ENCODE peak calls at places on chromosomes 16 and 17, in ten cellular contexts. D is HS-5; F is AG09309; G is WTC11; I is astrocyte of the hippocampus; N is NCI-H510A treated with DMSO at 0.1 percent for 48 hours; A is ELR; B is stimulated activated CD8-positive, alpha-beta memory T cell treated with anti-CD3 and anti-CD28 coated beads, Interleukin-7, amount 100 ng/mL, for 1 hour; C is activated naive CD4-positive, alpha-beta T cell treated with anti-CD3 and anti-CD28 coated beads, Interleukin-2, amount 10 ng/mL, durations not matched to agents 7 days and 5 days; P is progenitor cell of endocrine pancreas. U is an unnamed sample.

GRCh38 chr16:9119795-9120194 is 28.4 kb downstream of the HAPSTR1 start:
- DNase-seq in I (peak; percentile 91), P (no peak), N (no peak), B (no peak), D (peak; percentile 89), F (peak; percentile 93), G (no peak), A (peak; percentile 54), C (no peak), U (no peak)

GRCh38 chr17:82881292-82881823 is 41.5 kb upstream of the ZNF750 start:
- DNase-seq in F (no peak), C (no peak), P (no peak), N (no peak), B (no peak), A (no peak), D (no peak), G (no peak), I (no peak), U (no peak)

GRCh38 chr16:75789237-75789636 is 62.9 kb upstream of the CPHXL start:
- DNase-seq in N (peak; percentile 52), B (no peak), P (no peak), G (no peak), I (peak; percentile 65), D (peak; percentile 53), C (no peak), F (peak; percentile 11), A (peak; percentile 62), U (peak; percentile 36)

GRCh38 chr17:33013596-33014375 is 22.1 kb downstream of the SPACA3 start:
- DNase-seq in I (no peak), D (no peak), F (no peak), N (no peak), A (no peak), G (no peak), B (no peak), C (no peak), P (no peak), U (no peak)

GRCh38 chr16:85261657-85262557 is 149.6 kb upstream of the CIBAR2 start:
- DNase-seq in B (no peak), C (no peak), F (no peak), N (no peak), P (no peak), G (no peak), I (no peak), A (no peak), D (no peak), U (no peak)

GRCh38 chr17:75654176-75654575 is 12.8 kb downstream of the RECQL5 start:
- DNase-seq in F (no peak), B (no peak), I (no peak), C (no peak), P (no peak), A (peak; percentile 39), N (no peak), D (no peak), G (no peak), U (no peak)

GRCh38 chr17:47278561-47278960 is 24.9 kb downstream of the ITGB3 start:
- DNase-seq in C (no peak), I (no peak), A (no peak), F (no peak), D (no peak), G (peak; percentile 26), B (no peak), N (no peak), P (no peak), U (no peak)

GRCh38 chr17:80630721-80631120 is 86.1 kb downstream of the RPTOR start:
- DNase-seq in N (no peak), B (no peak), F (no peak), A (no peak), D (no peak), G (no peak), C (no peak), P (no peak), I (no peak), U (no peak)

GRCh38 chr17:7754656-7755055 is 37.1 kb downstream of the DNAH2 start:
- DNase-seq in I (no peak), P (no peak), A (no peak), C (no peak), F (no peak), G (no peak), D (no peak), N (no peak), B (no peak), U (no peak)

GRCh38 chr17:76601042-76601441 is 15.4 kb upstream of the ST6GALNAC2 start:
- DNase-seq in P (no peak), B (no peak), I (no peak), A (no peak), G (no peak), F (no peak), N (no peak), C (no peak), D (no peak), U (no peak)

GRCh38 chr17:19306160-19307111 is 56.1 kb downstream of the B9D1 start:
- DNase-seq in F (no peak), D (no peak), B (no peak), N (no peak), I (no peak), P (no peak), A (no peak), C (peak; percentile 65), G (no peak), U (no peak)

GRCh38 chr16:13781579-13782338 is 138.2 kb upstream of the ERCC4 start:
- DNase-seq in N (no peak), B (no peak), I (no peak), P (no peak), F (no peak), C (no peak), D (no peak), A (no peak), G (no peak), U (no peak)

GRCh38 chr17:28274591-28275265 is 44.3 kb upstream of the TMEM97 start:
- DNase-seq in B (no peak), D (no peak), F (no peak), G (no peak), C (no peak), I (no peak), P (no peak), A (no peak), N (no peak), U (no peak)

GRCh38 chr17:34582185-34582900 is 3.0 kb downstream of the TMEM132E start:
- DNase-seq in B (no peak), G (peak; percentile 39), A (no peak), C (no peak), I (peak; percentile 2), P (no peak), D (no peak), F (no peak), N (no peak), U (no peak)

U was measured in HEK293T.